ENCODE peak calls at places on chromosomes 4 and X, in ten cellular contexts. I is AG04450, R is heart left ventricle, X is brain microvascular endothelial cell, V is spleen, T is psoas muscle, C is Peyer's patch, P is mesendoderm, D is GM06990, J is transverse colon. M is an unnamed sample.

GRCh38 chr4:42216569-42216968 is 64.1 kb upstream of the BEND4 start:
- DNase-seq in I (no peak), R (no peak), X (no peak), V (no peak), T (no peak), C (no peak), P (no peak), D (no peak), J (no peak), M (no peak)

GRCh38 chr4:27514711-27515110 is 654.1 kb downstream of the STIM2 start:
- DNase-seq in I (no peak), R (no peak), X (no peak), V (no peak), T (no peak), C (no peak), P (peak; percentile 21), D (no peak), J (no peak), M (no peak)

GRCh38 chr4:184358521-184359232 is 115.7 kb downstream of the IRF2 start:
- DNase-seq in I (no peak), R (no peak), X (no peak), V (no peak), T (no peak), C (no peak), P (no peak), D (no peak), J (no peak), M (no peak)

GRCh38 chrX:20542072-20542471 is 275.4 kb upstream of the RPS6KA3 start:
- DNase-seq in I (no peak), R (no peak), X (no peak), V (no peak), T (no peak), C (no peak), P (no peak), D (no peak), J (no peak), M (no peak)

GRCh38 chr4:149120331-149121014 is 678.3 kb upstream of the NR3C2 start:
- DNase-seq in I (no peak), R (no peak), X (peak; percentile 53), V (no peak), T (no peak), C (no peak), P (no peak), D (no peak), J (no peak), M (no peak)

GRCh38 chr4:165610679-165611551 is 232.1 kb downstream of the CPE start:
- DNase-seq in I (no peak), R (no peak), X (no peak), V (no peak), T (no peak), C (no peak), P (no peak), D (no peak), J (no peak), M (no peak)

GRCh38 chrX:148698221-148698620 is 197.8 kb downstream of the AFF2 start:
- DNase-seq in I (no peak), R (no peak), X (no peak), V (no peak), T (no peak), C (no peak), P (no peak), D (no peak), J (no peak), M (no peak)

GRCh38 chr4:151771664-151772063 is 10.9 kb upstream of the GATB start:
- DNase-seq in I (no peak), R (no peak), X (no peak), V (no peak), T (no peak), C (no peak), P (no peak), D (no peak), J (no peak), M (no peak)

GRCh38 chr4:124907881-124908280 is 195.3 kb upstream of the ANKRD50 start:
- DNase-seq in I (peak; percentile 61), R (no peak), X (no peak), V (no peak), T (no peak), C (no peak), P (no peak), D (no peak), J (no peak), M (no peak)

GRCh38 chr4:146567396-146567795 is 45.7 kb upstream of the SLC10A7 start:
- DNase-seq in I (no peak), R (no peak), X (peak; percentile 25), V (no peak), T (no peak), C (no peak), P (peak; percentile 53), D (no peak), J (no peak), M (no peak)

GRCh38 chr4:143329985-143330384 is 6.7 kb upstream of the GAB1 start:
- DNase-seq in I (no peak), R (no peak), X (no peak), V (no peak), T (no peak), C (no peak), P (no peak), D (no peak), J (no peak), M (peak; percentile 19)

GRCh38 chr4:132240094-132240493 is 909.0 kb upstream of the PCDH10 start:
- DNase-seq in I (no peak), R (no peak), X (no peak), V (no peak), T (no peak), C (no peak), P (no peak), D (no peak), J (no peak), M (no peak)

GRCh38 chrX:34585561-34585960 is 71.5 kb downstream of the TMEM47 start:
- DNase-seq in I (no peak), R (no peak), X (no peak), V (no peak), T (no peak), C (no peak), P (no peak), D (no peak), J (no peak), M (no peak)

GRCh38 chr4:148999924-149000323 is 557.7 kb upstream of the NR3C2 start:
- DNase-seq in I (no peak), R (no peak), X (no peak), V (no peak), T (no peak), C (no peak), P (no peak), D (no peak), J (no peak), M (no peak)

GRCh38 chrX:79096339-79096638 is 48.2 kb upstream of the GPR174 start:
- DNase-seq in I (no peak), R (no peak), X (no peak), V (no peak), T (no peak), C (no peak), P (no peak), D (no peak), J (no peak), M (no peak)

GRCh38 chrX:155071694-155072215 is 447 bp downstream of the BRCC3 start:
- DNase-seq in I (no peak), R (no peak), X (no peak), V (peak; percentile 88), T (peak; percentile 57), C (peak; percentile 58), P (peak; percentile 21), D (no peak), J (no peak), M (no peak)

GRCh38 chr4:88077911-88078310 is 70.5 kb downstream of the PKD2 start:
- DNase-seq in I (no peak), R (no peak), X (no peak), V (no peak), T (no peak), C (no peak), P (no peak), D (no peak), J (no peak), M (no peak)

GRCh38 chr4:55554453-55555030 is 7.8 kb upstream of the CLOCK start:
- DNase-seq in I (no peak), R (no peak), X (no peak), V (no peak), T (no peak), C (no peak), P (peak; percentile 21), D (no peak), J (no peak), M (no peak)

DNA sequence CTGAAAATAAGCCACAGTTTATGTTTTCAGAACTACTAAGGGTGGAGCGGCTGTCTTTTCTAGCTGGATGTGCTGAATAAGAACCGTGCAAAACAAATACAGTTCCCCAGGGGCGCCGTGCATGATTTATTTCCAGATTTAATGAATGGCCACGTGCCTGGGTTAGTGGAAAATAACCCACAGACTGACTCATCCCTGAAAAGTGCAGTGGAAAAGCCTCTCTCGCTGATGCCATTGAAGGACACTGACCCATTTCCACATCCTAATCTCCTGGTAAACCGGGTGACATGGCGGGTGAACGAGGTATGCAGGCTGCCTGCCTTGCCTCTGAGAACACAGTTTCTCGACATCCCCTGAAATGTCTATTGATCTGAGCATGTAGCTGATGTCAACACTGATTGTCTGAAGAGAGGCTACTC is 77.1 kb upstream of the SCOC start:
- DNase-seq in I (peak; percentile 70), R (peak; percentile 59), X (peak; percentile 69), V (no peak), T (peak; percentile 71), C (peak; percentile 62), P (peak; percentile 36), D (no peak), J (peak; percentile 40), M (peak; percentile 58)
- H3K4me3 ChIP-seq in I (peak overlapping the region; percentile 7), R (no peak overlapping the region), X (peak overlapping the region; percentile 9), V (no peak overlapping the region), T (no peak overlapping the region), C (no peak overlapping the region), P (no peak overlapping the region), D (no peak overlapping the region), J (no peak overlapping the region), M (no peak overlapping the region)

GRCh38 chr4:10113362-10114047 is 3.1 kb downstream of the WDR1 start:
- DNase-seq in I (no peak), R (no peak), X (no peak), V (no peak), T (no peak), C (no peak), P (no peak), D (no peak), J (no peak), M (no peak)
- H3K4me3 ChIP-seq in I (peak overlapping the region; percentile 20), R (no peak overlapping the region), X (no peak overlapping the region), V (no peak overlapping the region), T (peak overlapping the region; percentile 90), C (no peak overlapping the region), P (no peak overlapping the region), D (no peak overlapping the region), J (no peak overlapping the region), M (no peak overlapping the region)

DNA sequence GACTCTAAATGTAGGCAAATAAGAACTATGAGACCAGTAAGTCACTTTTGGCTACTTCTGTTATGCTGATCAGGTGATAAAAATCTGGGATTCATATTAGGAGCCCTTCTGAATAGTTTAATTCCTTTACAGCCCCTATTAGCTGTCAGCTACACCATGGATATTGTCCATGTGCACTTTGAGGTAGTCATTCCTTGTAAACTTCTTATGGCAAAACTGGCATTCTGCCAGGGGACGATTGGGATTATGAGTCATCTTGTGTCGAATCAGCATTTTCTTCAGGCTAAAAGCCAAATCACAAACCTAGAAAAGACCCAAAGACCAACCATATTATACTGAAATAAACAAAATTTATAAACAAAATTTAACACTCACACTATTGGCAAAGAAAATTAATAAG is 227.6 kb downstream of the PRDM5 start:
- DNase-seq in I (peak; percentile 41), R (no peak), X (peak; percentile 62), V (no peak), T (no peak), C (peak; percentile 73), P (no peak), D (no peak), J (peak; percentile 51), M (peak; percentile 19)
- H3K4me3 ChIP-seq in I (no peak overlapping the region), R (no peak overlapping the region), X (no peak overlapping the region), V (no peak overlapping the region), T (no peak overlapping the region), C (no peak overlapping the region), P (no peak overlapping the region), D (no peak overlapping the region), J (no peak overlapping the region), M (no peak overlapping the region)

GRCh38 chr4:123443401-123444297 is 47.1 kb downstream of the SPRY1 start:
- DNase-seq in I (no peak), R (no peak), X (no peak), V (no peak), T (no peak), C (peak; percentile 73), P (peak; percentile 63), D (peak; percentile 33), J (peak; percentile 19), M (peak; percentile 43)
- H3K4me3 ChIP-seq in I (no peak overlapping the region), R (peak overlapping the region; percentile 19), X (no peak overlapping the region), V (no peak overlapping the region), T (peak overlapping the region; percentile 6), C (no peak overlapping the region), P (no peak overlapping the region), D (no peak overlapping the region), J (peak overlapping the region; percentile 9), M (no peak overlapping the region)

M was measured in body of pancreas.